ENCODE peak calls at places on chromosomes 13 and 19, in six cellular contexts. Q, X, W, J, L and G are unnamed samples.

GRCh38 chr13:40666058-40666904 is at the start of gene FOXO1:
- DNase-seq in Q (peak), X (peak), W (peak), J (peak), L (peak), G (peak)

GRCh38 chr13:45799451-45799850 is 52.1 kb downstream of the SIAH3 start:
- DNase-seq in Q (no peak), X (no peak), W (no peak), J (no peak), L (no peak), G (no peak)

GRCh38 chr13:110841846-110842245 is 73.0 kb downstream of the ANKRD10 start:
- DNase-seq in Q (peak), X (no peak), W (no peak), J (no peak), L (no peak), G (no peak)

GRCh38 chr13:27997904-27998522 is 9.5 kb upstream of the URAD start:
- DNase-seq in Q (peak), X (peak), W (peak), J (no peak), L (no peak), G (no peak)

GRCh38 chr13:45331981-45332830 is 8.8 kb downstream of the TPT1 start:
- DNase-seq in Q (peak), X (no peak), W (peak), J (no peak), L (no peak), G (no peak)

GRCh38 chr13:20398459-20398858 is 127.2 kb downstream of the CRYL1 start:
- DNase-seq in Q (no peak), X (no peak), W (no peak), J (no peak), L (no peak), G (no peak)

GRCh38 chr13:101556676-101557121 is 104.2 kb downstream of the ITGBL1 start:
- DNase-seq in Q (no peak), X (no peak), W (no peak), J (no peak), L (no peak), G (no peak)

GRCh38 chr19:13037161-13037560 is 41.9 kb downstream of the NFIX start:
- DNase-seq in Q (peak), X (no peak), W (no peak), J (no peak), L (no peak), G (no peak)

GRCh38 chr13:44364601-44365000 is 9.0 kb upstream of the SERP2 start:
- DNase-seq in Q (peak), X (no peak), W (peak), J (peak), L (no peak), G (no peak)

GRCh38 chr19:9850235-9850959 is 15.3 kb downstream of the PIN1 start:
- DNase-seq in Q (no peak), X (no peak), W (no peak), J (no peak), L (no peak), G (peak)
- TF ChIP-seq CTCF in Q (no peak), X (no peak), W (no peak), J (no peak), L (no peak), G (no peak)

GRCh38 chr13:47798906-47799305 is 202.2 kb downstream of the SUCLA2 start:
- DNase-seq in Q (peak), X (no peak), W (no peak), J (no peak), L (no peak), G (no peak)
- TF ChIP-seq CTCF in Q (peak), X (no peak), W (peak), J (no peak), L (no peak), G (no peak)

DNA sequence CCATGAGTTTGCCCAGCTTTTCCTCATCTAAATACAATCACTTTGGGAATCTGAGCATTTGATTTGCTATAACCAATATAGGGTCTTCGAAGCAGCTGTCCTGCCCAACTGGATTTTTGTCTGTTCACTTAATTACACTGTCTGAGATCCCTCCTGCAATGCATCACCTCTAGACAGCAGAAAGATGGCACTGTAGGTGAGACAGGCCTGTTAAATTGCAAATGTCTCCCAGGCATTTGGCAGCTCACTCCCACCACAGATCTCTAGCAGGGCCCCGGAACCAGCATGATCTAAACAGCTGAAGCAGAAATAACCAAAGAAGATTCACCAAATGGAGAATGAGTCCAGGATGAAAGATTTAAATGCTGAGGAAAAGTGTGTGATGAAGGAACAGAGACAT is 41.9 kb upstream of the SERPINE3 start:
- DNase-seq in Q (no peak), X (no peak), W (no peak), J (no peak), L (no peak), G (no peak)
- TF ChIP-seq CTCF in Q (no peak), X (no peak), W (peak), J (no peak), L (no peak), G (no peak)

DNA sequence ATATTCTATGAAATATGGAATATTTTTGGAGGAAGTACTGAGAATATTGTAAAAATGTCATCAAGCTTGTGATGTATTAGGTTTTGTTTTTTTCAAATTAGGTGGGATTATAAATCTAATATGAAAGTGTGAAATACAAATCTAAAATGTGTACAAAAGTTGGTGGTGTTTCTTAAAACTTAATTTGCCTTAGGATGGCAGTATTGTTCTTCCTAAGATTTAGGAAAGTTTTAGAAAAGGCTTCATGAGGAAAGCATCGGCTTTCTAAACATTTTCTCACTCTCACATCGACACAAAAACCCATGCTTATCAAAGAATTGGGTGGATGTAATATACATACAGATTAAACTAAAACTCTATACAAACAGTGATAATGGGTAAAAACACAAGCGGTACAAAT is 972.0 kb upstream of the PCDH20 start:
- DNase-seq in Q (no peak), X (no peak), W (peak), J (no peak), L (no peak), G (no peak)
- TF ChIP-seq CTCF in Q (no peak), X (no peak), W (no peak), J (no peak), L (peak), G (no peak)

GRCh38 chr13:35347679-35348205 is 128.7 kb downstream of the MAB21L1 start:
- DNase-seq in Q (no peak), X (no peak), W (no peak), J (no peak), L (no peak), G (no peak)

GRCh38 chr13:35345992-35346391 is 130.5 kb downstream of the MAB21L1 start:
- DNase-seq in Q (no peak), X (no peak), W (no peak), J (no peak), L (no peak), G (no peak)

GRCh38 chr13:35346494-35346893 is 130.0 kb downstream of the MAB21L1 start:
- DNase-seq in Q (no peak), X (no peak), W (no peak), J (no peak), L (no peak), G (no peak)

GRCh38 chr13:35349052-35349451 is 127.4 kb downstream of the MAB21L1 start:
- DNase-seq in Q (no peak), X (no peak), W (no peak), J (no peak), L (no peak), G (no peak)

GRCh38 chr13:35349673-35350278 is 126.7 kb downstream of the MAB21L1 start:
- DNase-seq in Q (peak), X (no peak), W (peak), J (no peak), L (no peak), G (no peak)
- TF ChIP-seq CTCF in Q (no peak), X (no peak), W (no peak), J (no peak), L (no peak), G (no peak)

DNA sequence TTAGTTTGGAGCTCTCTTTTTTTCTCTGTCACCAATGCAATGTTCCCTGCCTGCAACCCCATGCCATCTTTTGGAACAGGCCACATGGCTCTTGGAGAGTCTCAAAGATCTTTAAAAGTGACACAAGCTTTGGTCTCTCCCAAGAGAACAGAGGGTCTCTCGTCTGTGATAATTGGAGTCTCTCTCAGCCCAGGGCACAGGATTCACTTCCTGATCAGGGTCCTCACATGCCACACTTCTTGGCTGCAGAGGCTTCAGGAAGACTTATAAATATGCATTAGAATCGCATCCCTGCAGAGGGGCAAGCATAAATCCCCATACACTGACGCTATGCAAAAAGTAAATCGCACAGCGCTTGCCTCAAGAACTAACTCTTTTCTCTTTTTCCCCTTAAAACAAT is 240.4 kb downstream of the IRS2 start:
- DNase-seq in Q (no peak), X (no peak), W (no peak), J (no peak), L (no peak), G (no peak)
- TF ChIP-seq CTCF in Q (no peak), X (no peak), W (no peak), J (no peak), L (no peak), G (no peak)

GRCh38 chr13:87255394-87255793 is 415.8 kb upstream of the SLITRK5 start:
- DNase-seq in Q (no peak), X (no peak), W (no peak), J (no peak), L (no peak), G (no peak)

DNA sequence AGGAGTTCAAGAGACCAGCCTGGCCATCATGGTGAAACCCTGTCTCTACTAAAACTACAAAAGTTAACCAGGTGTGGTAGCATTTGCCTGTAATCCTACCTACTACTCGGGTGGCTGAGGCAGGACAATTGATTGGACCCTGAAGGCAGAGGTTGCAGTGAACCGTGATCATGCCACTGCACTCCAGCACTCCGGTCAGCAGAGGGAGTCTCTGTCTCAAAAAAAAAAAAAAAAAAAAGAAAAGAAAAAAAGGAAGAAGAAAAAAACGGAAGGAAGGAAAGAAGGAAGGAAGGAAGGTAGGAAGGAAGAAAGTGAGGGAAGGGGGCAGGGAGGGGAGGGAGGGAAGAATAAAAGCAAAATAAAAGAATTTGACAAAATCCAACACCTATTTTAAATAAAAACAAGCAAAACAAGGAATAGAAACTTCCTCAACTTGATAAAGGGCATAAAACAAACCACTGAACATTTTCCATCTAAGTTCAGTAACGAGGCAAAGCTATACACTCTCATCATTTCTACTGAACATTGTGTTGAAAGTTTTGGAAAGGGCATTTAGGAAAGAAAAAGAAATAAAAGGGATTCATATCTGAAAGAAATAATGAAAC is 411.6 kb upstream of the SLITRK5 start:
- DNase-seq in Q (no peak), X (no peak), W (peak), J (peak), L (no peak), G (no peak)
- TF ChIP-seq CTCF in Q (peak), X (no peak), W (peak), J (peak), L (peak), G (peak)

GRCh38 chr19:1325568-1326294 is 40.1 kb downstream of the EFNA2 start:
- DNase-seq in Q (no peak), X (no peak), W (no peak), J (no peak), L (no peak), G (no peak)

GRCh38 chr19:1324792-1325567 is 39.3 kb downstream of the EFNA2 start:
- DNase-seq in Q (peak), X (peak), W (peak), J (peak), L (no peak), G (peak)

GRCh38 chr19:1321539-1321938 is 35.9 kb downstream of the EFNA2 start:
- DNase-seq in Q (no peak), X (no peak), W (no peak), J (no peak), L (no peak), G (no peak)

GRCh38 chr19:1322198-1322981 is 36.7 kb downstream of the EFNA2 start:
- DNase-seq in Q (no peak), X (no peak), W (no peak), J (no peak), L (no peak), G (no peak)

DNA sequence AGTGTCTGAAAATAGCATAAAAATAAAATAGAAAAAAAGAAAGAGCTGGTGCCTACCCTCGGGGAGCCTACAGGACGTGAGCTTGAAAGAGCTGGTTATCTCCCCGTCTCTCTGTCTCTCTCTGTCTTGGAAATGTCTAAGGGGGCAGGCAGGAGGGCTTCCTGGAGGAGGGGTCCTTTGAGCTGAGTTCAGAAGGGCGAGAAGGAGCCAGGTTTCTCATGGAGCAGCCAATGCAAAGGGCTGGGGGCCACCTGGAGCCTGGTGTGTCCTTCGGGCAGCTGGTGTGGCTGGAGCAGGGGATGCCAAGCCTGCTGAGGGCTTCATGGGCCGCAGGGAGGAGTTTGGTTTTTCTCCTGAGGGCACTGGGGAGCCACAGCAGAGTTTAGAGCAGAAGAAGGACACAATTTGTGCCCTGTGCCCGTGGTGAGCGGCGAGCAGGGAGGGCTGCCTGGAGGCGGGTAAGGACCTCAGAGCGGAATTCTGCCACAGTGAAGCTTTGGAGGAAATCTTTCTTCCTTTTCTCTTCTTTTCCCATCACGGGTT is 38.6 kb downstream of the EFNA2 start:
- DNase-seq in Q (no peak), X (no peak), W (no peak), J (no peak), L (no peak), G (no peak)
- TF ChIP-seq CTCF in Q (no peak), X (no peak), W (no peak), J (no peak), L (no peak), G (no peak)